ENCODE peak calls at places on chromosomes 12 and 14, in five cellular contexts. B is fibroblast of lung; X is CD4-positive, alpha-beta memory T cell; C is NT2/D1; M is left ventricle myocardium inferior. W is an unnamed sample.

GRCh38 chr12:50174971-50175715 is 8.0 kb upstream of the CERS5 start:
- DNase-seq in X (peak), C (peak), B (peak), M (no peak), W (no peak)

GRCh38 chr14:93009471-93010117 is 86.6 kb downstream of the CHGA start:
- DNase-seq in C (no peak), X (no peak), B (no peak), M (peak), W (no peak)

GRCh38 chr12:121524196-121524930 is 56.5 kb downstream of the KDM2B start:
- DNase-seq in X (no peak), M (no peak), C (no peak), B (no peak), W (no peak)

GRCh38 chr14:76644875-76645518 is 116.3 kb upstream of the VASH1 start:
- DNase-seq in B (peak), C (peak), M (peak), X (no peak), W (no peak)

GRCh38 chr14:71061458-71061857 is 154.2 kb downstream of the PCNX1 start:
- DNase-seq in M (no peak), B (peak), X (no peak), C (no peak), W (no peak)

GRCh38 chr12:101823891-101824290 is 6.9 kb downstream of the GNPTAB start:
- DNase-seq in C (peak), X (peak), B (peak), M (peak), W (no peak)

GRCh38 chr12:22803725-22804124 is 178.8 kb downstream of the ETNK1 start:
- DNase-seq in C (peak), X (no peak), M (no peak), B (no peak), W (no peak)

GRCh38 chr12:53207042-53207441 is at the start of gene ITGB7:
- DNase-seq in M (no peak), C (no peak), B (no peak), X (peak), W (no peak)

GRCh38 chr12:60212159-60213000 is 616.6 kb downstream of the SLC16A7 start:
- DNase-seq in C (no peak), X (no peak), M (no peak), B (no peak), W (no peak)

GRCh38 chr12:117069926-117070900 is 29.0 kb downstream of the TESC start:
- DNase-seq in B (no peak), X (no peak), M (no peak), C (peak), W (no peak)

GRCh38 chr12:78863482-78864427 is 819 bp upstream of the SYT1 start:
- DNase-seq in M (peak), C (peak), B (peak), X (no peak), W (no peak)

GRCh38 chr14:89748004-89748403 is 206.5 kb downstream of the EFCAB11 start:
- DNase-seq in M (no peak), X (no peak), C (no peak), B (peak), W (no peak)

GRCh38 chr14:69615471-69616407 is 4.3 kb downstream of the SUSD6 start:
- DNase-seq in X (peak), C (no peak), B (peak), M (no peak), W (no peak)

GRCh38 chr12:22262309-22262708 is 72.2 kb downstream of the ST8SIA1 start:
- DNase-seq in C (peak), B (peak), M (no peak), X (no peak), W (no peak)

GRCh38 chr12:111215891-111216290 is 153.0 kb downstream of the PHETA1 start:
- DNase-seq in X (no peak), B (no peak), C (no peak), M (no peak), W (no peak)

GRCh38 chr12:46959484-46959883 is 119.9 kb upstream of the PCED1B start:
- DNase-seq in C (no peak), M (no peak), B (peak), X (no peak), W (no peak)

GRCh38 chr14:102928412-102929348 is 6.2 kb downstream of the AMN start:
- DNase-seq in C (peak), X (peak), B (peak), M (peak), W (no peak)

GRCh38 chr14:68463705-68464104 is 329.2 kb downstream of the ZFP36L1 start:
- DNase-seq in C (no peak), X (no peak), M (no peak), B (peak), W (no peak)

GRCh38 chr12:79255326-79255725 is 390.8 kb downstream of the SYT1 start:
- DNase-seq in X (no peak), B (peak), M (no peak), C (no peak), W (no peak)

GRCh38 chr14:60622920-60623263 is 26.4 kb downstream of the SIX1 start:
- DNase-seq in C (no peak), M (no peak), X (no peak), B (peak), W (no peak)

GRCh38 chr14:100575266-100575995 is 11.8 kb downstream of the BEGAIN start:
- DNase-seq in M (no peak), C (no peak), B (no peak), X (peak), W (no peak)

GRCh38 chr12:47382305-47382704 is 302.5 kb upstream of the AMIGO2 start:
- DNase-seq in C (no peak), X (no peak), M (no peak), B (no peak), W (no peak)

GRCh38 chr12:111775205-111776193 is 8.8 kb downstream of the ALDH2 start:
- DNase-seq in X (no peak), C (no peak), B (peak), M (peak), W (no peak)

GRCh38 chr12:62647586-62647985 is 181.0 kb downstream of the MON2 start:
- DNase-seq in M (peak), C (no peak), X (no peak), B (no peak), W (no peak)

GRCh38 chr14:89408907-89409675 is 7.9 kb downstream of the FOXN3 start:
- DNase-seq in M (no peak), B (no peak), C (no peak), X (no peak), W (no peak)

GRCh38 chr14:101199028-101199770 is 295.7 kb upstream of the RTL1 start:
- DNase-seq in B (no peak), C (no peak), X (no peak), M (no peak), W (peak)

GRCh38 chr14:91047174-91047753 is 13.2 kb downstream of the RPS6KA5 start:
- DNase-seq in X (no peak), B (peak), C (no peak), M (no peak), W (no peak)

GRCh38 chr14:99721792-99722516 is 37.9 kb downstream of the CYP46A1 start:
- DNase-seq in C (no peak), X (no peak), B (no peak), M (no peak), W (peak)

GRCh38 chr12:67456281-67456918 is 187.2 kb downstream of the CAND1 start:
- DNase-seq in M (no peak), C (no peak), B (peak), X (no peak), W (no peak)

GRCh38 chr12:75390156-75390898 is 562 bp upstream of the GLIPR1L2 start:
- DNase-seq in C (no peak), M (no peak), X (no peak), B (no peak), W (no peak)

GRCh38 chr12:102691773-102692555 is 211.6 kb upstream of the IGF1 start:
- DNase-seq in C (no peak), X (no peak), B (no peak), M (no peak), W (no peak)

GRCh38 chr14:67411820-67412421 is at the start of gene PLEK2:
- DNase-seq in B (peak), X (peak), M (no peak), C (no peak), W (no peak)

GRCh38 chr12:119102274-119102673 is 76.5 kb upstream of the HSPB8 start:
- DNase-seq in B (no peak), C (no peak), M (no peak), X (no peak), W (no peak)

GRCh38 chr12:89880695-89881350 is 172.2 kb upstream of the ATP2B1 start:
- DNase-seq in M (no peak), X (peak), B (no peak), C (no peak), W (no peak)

GRCh38 chr14:75273272-75274044 is 5.2 kb upstream of the FOS start:
- DNase-seq in C (no peak), X (no peak), B (peak), M (no peak), W (no peak)

GRCh38 chr12:63064080-63064479 is 86.9 kb downstream of the AVPR1A start:
- DNase-seq in M (no peak), X (no peak), B (peak), C (no peak), W (no peak)